ENCODE peak calls at places on chromosomes 13 and 19, in nine cellular contexts. N, K, B, Z, C, M, V, A and H are unnamed samples. For H3K4me1, the result is how much of the 10 kb centered on the place peaks cover.

GRCh38 chr19:3136684-3137055 is 837 bp downstream of the GNA15 start:
- DNase-seq in N (no peak), K (no peak), B (no peak), Z (no peak), C (no peak), M (no peak), V (no peak), A (no peak), H (no peak)

GRCh38 chr13:97328222-97328790 is 105.7 kb upstream of the RAP2A start:
- DNase-seq in N (no peak), K (peak), B (no peak), Z (peak), C (peak), M (no peak), V (no peak), A (peak), H (no peak)

GRCh38 chr13:20990910-20991525 is 70.4 kb downstream of the LATS2 start:
- DNase-seq in N (no peak), K (no peak), B (no peak), Z (peak), C (no peak), M (no peak), V (no peak), A (no peak), H (no peak)

GRCh38 chr13:110748271-110748670 is 34.8 kb downstream of the ING1 start:
- DNase-seq in N (no peak), K (no peak), B (no peak), Z (no peak), C (no peak), M (no peak), V (no peak), A (no peak), H (no peak)

GRCh38 chr13:59112375-59112774 is 1051.4 kb downstream of the DIAPH3 start:
- DNase-seq in N (no peak), K (peak), B (no peak), Z (peak), C (peak), M (no peak), V (no peak), A (peak), H (no peak)

GRCh38 chr13:80011448-80012212 is 329.3 kb downstream of the SPRY2 start:
- DNase-seq in N (peak), K (no peak), B (no peak), Z (peak), C (no peak), M (no peak), V (no peak), A (peak), H (peak)

GRCh38 chr19:49801966-49802661 is 11.0 kb downstream of the FUZ start:
- DNase-seq in N (peak), K (peak), B (peak), Z (peak), C (peak), M (peak), V (peak), A (peak), H (peak)

GRCh38 chr19:1041272-1041834 is 1.4 kb downstream of the ABCA7 start:
- DNase-seq in N (no peak), K (no peak), B (no peak), Z (no peak), C (no peak), M (no peak), V (no peak), A (no peak), H (no peak)

GRCh38 chr19:7450243-7451223 is 38.3 kb downstream of the PEX11G start:
- DNase-seq in N (no peak), K (peak), B (no peak), Z (no peak), C (peak), M (no peak), V (no peak), A (peak), H (no peak)

GRCh38 chr13:42041684-42042035 is 6.8 kb upstream of the DGKH start:
- DNase-seq in N (peak), K (peak), B (peak), Z (peak), C (peak), M (peak), V (peak), A (peak), H (peak)

GRCh38 chr13:24183741-24184182 is 23.2 kb downstream of the SPATA13 start:
- DNase-seq in N (no peak), K (no peak), B (no peak), Z (peak), C (no peak), M (no peak), V (no peak), A (no peak), H (peak)

GRCh38 chr19:44904426-44904994 is 1.1 kb upstream of the APOE start:
- DNase-seq in N (no peak), K (peak), B (no peak), Z (peak), C (no peak), M (no peak), V (no peak), A (no peak), H (no peak)

GRCh38 chr19:15701757-15702589 is 25.9 kb upstream of the OR10H2 start:
- DNase-seq in N (no peak), K (no peak), B (no peak), Z (no peak), C (no peak), M (no peak), V (no peak), A (no peak), H (no peak)

GRCh38 chr19:45468803-45469131 is 971 bp downstream of the FOSB start:
- DNase-seq in N (peak), K (no peak), B (no peak), Z (no peak), C (no peak), M (no peak), V (no peak), A (no peak), H (no peak)

GRCh38 chr19:18418034-18418724 is 1.0 kb upstream of the SSBP4 start:
- DNase-seq in N (no peak), K (no peak), B (no peak), Z (peak), C (no peak), M (peak), V (no peak), A (no peak), H (peak)

GRCh38 chr19:6608950-6609349 is 18.0 kb upstream of the CD70 start:
- DNase-seq in N (no peak), K (no peak), B (no peak), Z (no peak), C (no peak), M (no peak), V (no peak), A (no peak), H (no peak)

GRCh38 chr13:20573186-20573585 is 6.2 kb downstream of the IFT88 start:
- DNase-seq in N (no peak), K (no peak), B (no peak), Z (no peak), C (no peak), M (no peak), V (no peak), A (no peak), H (no peak)

GRCh38 chr19:29294343-29294811 is 81.4 kb upstream of the UQCRFS1 start:
- DNase-seq in N (no peak), K (no peak), B (no peak), Z (no peak), C (no peak), M (no peak), V (no peak), A (peak), H (no peak)

GRCh38 chr19:50910722-50911121 is 473 bp downstream of the KLK4 start:
- DNase-seq in N (no peak), K (no peak), B (no peak), Z (no peak), C (no peak), M (no peak), V (no peak), A (no peak), H (no peak)

GRCh38 chr19:9427941-9428340 is 7.4 kb downstream of the ZNF266 start:
- DNase-seq in N (no peak), K (peak), B (no peak), Z (no peak), C (no peak), M (no peak), V (no peak), A (no peak), H (no peak)

GRCh38 chr13:100197591-100198365 is 108.9 kb downstream of the PCCA start:
- DNase-seq in N (peak), K (no peak), B (no peak), Z (no peak), C (no peak), M (no peak), V (no peak), A (no peak), H (peak)

GRCh38 chr13:100197116-100197515 is 108.2 kb downstream of the PCCA start:
- DNase-seq in N (no peak), K (no peak), B (no peak), Z (no peak), C (no peak), M (no peak), V (no peak), A (no peak), H (no peak)

GRCh38 chr13:100196380-100196779 is 107.5 kb downstream of the PCCA start:
- DNase-seq in N (no peak), K (no peak), B (no peak), Z (no peak), C (no peak), M (no peak), V (no peak), A (no peak), H (no peak)

GRCh38 chr13:100195568-100195967 is 106.7 kb downstream of the PCCA start:
- DNase-seq in N (no peak), K (peak), B (no peak), Z (no peak), C (no peak), M (no peak), V (no peak), A (no peak), H (no peak)
- H3K4me3 ChIP-seq in N (no peak), K (no peak), B (no peak), Z (no peak), C (no peak), M (no peak), V (no peak), A (no peak), H (no peak)

GRCh38 chr19:47719047-47719885 is 6.0 kb downstream of the EHD2 start:
- DNase-seq in N (peak), K (no peak), B (peak), Z (peak), C (peak), M (peak), V (peak), A (peak), H (peak)
- H3K4me1 ChIP-seq in N (under half), K (under half), B (under half), Z (under half), C (under half), M (under half), V (half or more), A (under half), H (under half)

GRCh38 chr19:38385804-38386257 is 2.0 kb downstream of the GGN start:
- DNase-seq in N (no peak), K (no peak), B (no peak), Z (no peak), C (no peak), M (no peak), V (no peak), A (no peak), H (no peak)
- H3K4me3 ChIP-seq in N (no peak), K (no peak), B (no peak), Z (no peak), C (no peak), M (no peak), V (no peak), A (no peak), H (no peak)

DNA sequence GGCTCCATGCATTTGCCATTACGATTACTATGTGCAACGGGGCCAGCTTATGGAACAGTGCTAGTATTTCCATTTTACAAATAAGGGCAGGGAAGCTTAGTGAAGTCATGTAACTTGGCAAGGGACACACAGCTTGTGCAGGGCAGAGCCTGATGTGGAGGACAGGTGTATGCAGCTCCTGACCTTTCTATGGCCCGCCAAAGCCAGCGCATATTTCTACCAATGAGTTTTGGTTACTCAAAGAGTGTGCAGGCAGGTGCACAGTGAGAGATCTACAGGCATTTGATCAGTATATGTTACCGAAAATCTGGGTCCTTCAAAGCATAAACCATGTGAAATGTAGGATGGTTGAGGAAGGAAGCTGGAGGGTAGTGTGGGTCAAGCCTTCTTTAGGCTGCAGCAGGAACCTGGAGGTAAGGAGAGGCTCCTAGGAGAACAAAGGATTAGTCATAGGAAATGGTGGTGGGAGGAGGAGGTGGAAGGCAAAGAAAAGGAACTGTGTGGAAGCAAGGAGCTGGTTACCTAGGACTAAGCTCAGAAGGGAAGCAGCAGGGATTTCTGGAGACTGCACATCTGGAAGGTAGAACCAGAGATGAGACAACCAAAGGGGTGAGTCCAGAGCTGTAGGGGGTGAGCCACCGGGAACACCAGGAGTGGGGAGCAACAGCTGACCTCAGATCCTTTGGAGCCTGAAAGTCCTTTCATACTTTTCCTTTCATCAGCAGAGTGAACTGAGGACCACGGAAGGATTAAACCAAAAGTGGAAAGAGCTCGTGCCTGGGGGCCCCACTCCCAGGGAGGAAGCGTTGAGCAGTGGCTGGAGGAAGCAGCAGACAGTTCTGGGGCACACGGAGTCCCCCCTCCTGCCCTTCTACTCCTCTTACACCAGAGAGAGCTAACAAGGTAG is 4.2 kb upstream of the PDX1 start:
- DNase-seq in N (no peak), K (no peak), B (no peak), Z (no peak), C (no peak), M (no peak), V (no peak), A (no peak), H (no peak)
- H3K4me1 ChIP-seq in N (under half), K (under half), B (under half), Z (under half), C (under half), M (under half), V (under half), A (under half), H (under half)